ENCODE peak calls at places on chromosomes 2 and 18, in nine cellular contexts. G, D, T, Z, N, K, W, L and Y are unnamed samples.

GRCh38 chr2:240564571-240565266 is 3.6 kb upstream of the RNPEPL1 start:
- DNase-seq in K (peak), Z (peak), D (no peak), L (no peak), W (no peak), N (peak), G (peak), T (no peak), Y (no peak)

GRCh38 chr2:221571108-221571390 is 1.1 kb downstream of the EPHA4 start:
- DNase-seq in K (peak), D (no peak), G (no peak), L (no peak), Z (peak), T (no peak), N (no peak), W (no peak), Y (peak)

GRCh38 chr2:238513346-238513745 is 86.6 kb downstream of the ASB1 start:
- DNase-seq in G (no peak), K (peak), N (no peak), T (no peak), D (no peak), L (no peak), Z (peak), W (no peak), Y (peak)

GRCh38 chr2:220332886-220333285 is 705.5 kb downstream of the SLC4A3 start:
- DNase-seq in T (no peak), Z (no peak), G (no peak), D (no peak), K (no peak), L (no peak), N (no peak), W (no peak), Y (no peak)

GRCh38 chr2:231597014-231597611 is 4.4 kb downstream of the TEX44 start:
- DNase-seq in D (no peak), Z (peak), K (no peak), T (no peak), W (peak), N (no peak), G (peak), L (peak), Y (no peak)

GRCh38 chr2:62197609-62198236 is 1.8 kb downstream of the B3GNT2 start:
- DNase-seq in Z (no peak), T (peak), L (peak), N (no peak), G (no peak), W (no peak), D (no peak), K (no peak), Y (peak)

GRCh38 chr2:214542866-214543265 is 132.0 kb downstream of the VWC2L start:
- DNase-seq in D (no peak), N (no peak), G (no peak), W (no peak), L (no peak), K (peak), Z (peak), T (no peak), Y (no peak)

GRCh38 chr2:18527822-18528221 is 32.6 kb downstream of the RDH14 start:
- DNase-seq in K (no peak), D (no peak), G (no peak), Z (no peak), T (no peak), W (no peak), N (no peak), L (no peak), Y (no peak)

GRCh38 chr18:11178951-11179549 is 29.7 kb upstream of the PIEZO2 start:
- DNase-seq in W (no peak), K (no peak), Z (peak), T (no peak), N (no peak), G (peak), L (peak), D (no peak), Y (no peak)

DNA sequence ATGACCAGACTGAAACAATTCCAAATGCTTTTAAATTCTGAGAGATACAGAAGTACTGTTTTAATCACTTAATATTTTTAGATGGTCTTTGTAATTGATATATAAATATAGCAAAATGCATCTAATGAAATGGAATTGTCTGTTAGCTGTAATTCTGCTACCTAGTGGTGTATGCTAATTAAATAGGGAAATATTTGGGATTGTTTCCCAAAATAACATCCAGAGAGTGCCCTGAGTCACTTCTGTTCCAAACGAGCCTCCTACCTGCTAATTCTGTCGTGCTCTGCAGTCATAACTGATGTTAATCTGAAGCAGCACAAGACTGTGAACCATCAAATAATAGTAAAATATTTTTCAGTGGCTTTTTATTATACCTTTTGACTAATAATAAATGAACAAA is 71.4 kb upstream of the NOSTRIN start:
- DNase-seq in K (no peak), L (no peak), D (no peak), G (no peak), T (no peak), Z (no peak), N (no peak), W (no peak), Y (no peak)
- TF ChIP-seq CTCF in K (no peak), L (no peak), D (no peak), G (no peak), T (no peak), Z (no peak), N (no peak), W (no peak), Y (no peak)

GRCh38 chr18:34976084-34976483 is 65.1 kb upstream of the MAPRE2 start:
- DNase-seq in K (no peak), D (no peak), G (no peak), N (no peak), L (no peak), T (no peak), W (no peak), Z (no peak), Y (no peak)
- TF ChIP-seq CTCF in K (no peak), D (no peak), G (no peak), N (no peak), L (no peak), T (no peak), W (no peak), Z (no peak), Y (no peak)

DNA sequence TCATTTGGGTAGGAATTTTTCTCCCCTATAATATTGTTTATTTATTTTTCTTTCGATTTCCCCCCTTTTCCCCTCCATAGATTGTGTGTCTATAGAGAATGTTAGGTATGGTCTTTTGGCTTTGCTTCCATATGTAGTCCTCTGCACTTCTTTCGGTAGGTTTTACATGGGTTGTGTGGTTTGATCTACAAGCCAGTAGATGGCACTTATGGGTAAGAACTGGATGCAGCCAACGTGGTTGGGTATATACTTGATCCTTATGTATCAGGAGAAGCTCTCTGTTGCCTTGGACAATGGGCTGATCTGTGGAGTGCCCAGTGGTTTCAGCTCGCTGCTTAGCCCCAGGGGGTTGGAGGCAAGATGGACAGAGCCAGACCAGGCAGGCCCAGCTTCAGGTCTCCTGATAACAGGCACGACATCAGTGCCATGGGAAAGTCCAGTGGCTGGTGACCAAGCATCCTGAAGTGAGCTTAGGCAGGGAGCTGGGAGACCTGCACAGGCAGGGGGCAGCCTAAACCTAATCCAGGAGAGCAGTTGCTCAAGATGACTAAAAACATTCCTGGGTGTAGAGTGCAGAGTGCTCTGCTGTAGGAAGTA is 488.3 kb downstream of the CCDC85A start:
- DNase-seq in L (no peak), Z (peak), K (no peak), W (no peak), T (no peak), G (no peak), D (no peak), N (no peak), Y (no peak)
- TF ChIP-seq CTCF in L (no peak), Z (no peak), K (no peak), W (no peak), T (peak), G (no peak), D (no peak), N (no peak), Y (no peak)

GRCh38 chr2:88667219-88667618 is 24.3 kb upstream of the RPIA start:
- DNase-seq in N (no peak), K (no peak), D (no peak), L (no peak), Z (no peak), W (no peak), T (no peak), G (no peak), Y (no peak)
- TF ChIP-seq CTCF in N (no peak), K (no peak), D (no peak), L (no peak), Z (peak), W (no peak), T (no peak), G (no peak), Y (no peak)

GRCh38 chr2:198930170-198930569 is 527.6 kb downstream of the SATB2 start:
- DNase-seq in W (no peak), L (no peak), T (no peak), N (no peak), K (no peak), G (no peak), Z (no peak), D (no peak), Y (no peak)
- TF ChIP-seq CTCF in W (peak), L (no peak), T (no peak), N (peak), K (peak), G (no peak), Z (no peak), D (no peak), Y (no peak)

GRCh38 chr2:80002761-80003160 is 301.8 kb downstream of the LRRTM1 start:
- DNase-seq in L (no peak), Z (no peak), G (no peak), D (no peak), N (no peak), K (no peak), W (no peak), T (no peak), Y (no peak)
- TF ChIP-seq CTCF in L (no peak), Z (no peak), G (no peak), D (no peak), N (no peak), K (no peak), W (no peak), T (no peak), Y (no peak)